ENCODE peak calls at places on chromosomes 12 and 14, in ten cellular contexts. One of them, this sample, is unnamed.

GRCh38 chr14:91415794-91416743 is 1.6 kb downstream of the CCDC88C start:
- DNase-seq in fibroblast of pulmonary artery: no peak
- DNase-seq in HepG2: no peak
- DNase-seq in choroid plexus epithelial cell: no peak
- DNase-seq in AG04450: no peak
- DNase-seq in suprapubic skin: no peak
- DNase-seq in psoas muscle: no peak
- DNase-seq in A549: no peak
- DNase-seq in neural progenitor cell: no peak
- DNase-seq in foreskin fibroblast: no peak
- DNase-seq in this sample: no peak

GRCh38 chr14:50025776-50026175 is 90.6 kb downstream of the VCPKMT start:
- DNase-seq in fibroblast of pulmonary artery: no peak
- DNase-seq in HepG2: no peak
- DNase-seq in choroid plexus epithelial cell: peak; percentile 66
- DNase-seq in AG04450: no peak
- DNase-seq in suprapubic skin: no peak
- DNase-seq in psoas muscle: no peak
- DNase-seq in A549: peak; percentile 45
- DNase-seq in neural progenitor cell: no peak
- DNase-seq in foreskin fibroblast: no peak
- DNase-seq in this sample: peak; percentile 48

GRCh38 chr12:41795910-41796309 is 348.8 kb downstream of the GXYLT1 start:
- DNase-seq in fibroblast of pulmonary artery: no peak
- DNase-seq in HepG2: no peak
- DNase-seq in choroid plexus epithelial cell: no peak
- DNase-seq in AG04450: no peak
- DNase-seq in suprapubic skin: no peak
- DNase-seq in psoas muscle: no peak
- DNase-seq in A549: peak; percentile 16
- DNase-seq in neural progenitor cell: peak; percentile 46
- DNase-seq in foreskin fibroblast: no peak
- DNase-seq in this sample: no peak

GRCh38 chr12:122336015-122336946 is 70.0 kb upstream of the VPS33A start:
- DNase-seq in fibroblast of pulmonary artery: peak; percentile 63
- DNase-seq in HepG2: peak; percentile 23
- DNase-seq in choroid plexus epithelial cell: peak; percentile 62
- DNase-seq in AG04450: no peak
- DNase-seq in suprapubic skin: no peak
- DNase-seq in psoas muscle: no peak
- DNase-seq in A549: peak; percentile 51
- DNase-seq in neural progenitor cell: peak; percentile 52
- DNase-seq in foreskin fibroblast: peak; percentile 12
- DNase-seq in this sample: peak; percentile 26

GRCh38 chr12:4900327-4900726 is 9.4 kb upstream of the KCNA1 start:
- DNase-seq in fibroblast of pulmonary artery: peak; percentile 45
- DNase-seq in HepG2: no peak
- DNase-seq in choroid plexus epithelial cell: peak; percentile 9
- DNase-seq in AG04450: no peak
- DNase-seq in suprapubic skin: no peak
- DNase-seq in psoas muscle: no peak
- DNase-seq in A549: peak; percentile 7
- DNase-seq in neural progenitor cell: no peak
- DNase-seq in foreskin fibroblast: no peak
- DNase-seq in this sample: no peak

GRCh38 chr12:116370004-116370404 is 92.5 kb upstream of the MED13L start:
- DNase-seq in fibroblast of pulmonary artery: peak; percentile 77
- DNase-seq in HepG2: no peak
- DNase-seq in choroid plexus epithelial cell: peak; percentile 86
- DNase-seq in AG04450: peak; percentile 44
- DNase-seq in suprapubic skin: no peak
- DNase-seq in psoas muscle: no peak
- DNase-seq in A549: peak; percentile 75
- DNase-seq in neural progenitor cell: no peak
- DNase-seq in foreskin fibroblast: peak; percentile 79
- DNase-seq in this sample: peak; percentile 62

GRCh38 chr12:65025070-65025469 is 96.0 kb downstream of the WIF1 start:
- DNase-seq in fibroblast of pulmonary artery: no peak
- DNase-seq in HepG2: no peak
- DNase-seq in choroid plexus epithelial cell: no peak
- DNase-seq in AG04450: no peak
- DNase-seq in suprapubic skin: no peak
- DNase-seq in psoas muscle: no peak
- DNase-seq in A549: no peak
- DNase-seq in neural progenitor cell: no peak
- DNase-seq in foreskin fibroblast: no peak
- DNase-seq in this sample: no peak

GRCh38 chr14:90381011-90381790 is 15.6 kb upstream of the CALM1 start:
- DNase-seq in fibroblast of pulmonary artery: peak; percentile 23
- DNase-seq in HepG2: peak; percentile 24
- DNase-seq in choroid plexus epithelial cell: peak; percentile 39
- DNase-seq in AG04450: no peak
- DNase-seq in suprapubic skin: no peak
- DNase-seq in psoas muscle: peak; percentile 44
- DNase-seq in A549: no peak
- DNase-seq in neural progenitor cell: peak; percentile 20
- DNase-seq in foreskin fibroblast: no peak
- DNase-seq in this sample: no peak

GRCh38 chr14:29037428-29037827 is 270.8 kb downstream of the FOXG1 start:
- DNase-seq in fibroblast of pulmonary artery: peak; percentile 18
- DNase-seq in HepG2: no peak
- DNase-seq in choroid plexus epithelial cell: peak; percentile 10
- DNase-seq in AG04450: peak; percentile 15
- DNase-seq in suprapubic skin: no peak
- DNase-seq in psoas muscle: no peak
- DNase-seq in A549: no peak
- DNase-seq in neural progenitor cell: no peak
- DNase-seq in foreskin fibroblast: peak; percentile 72
- DNase-seq in this sample: no peak

GRCh38 chr12:95513599-95513998 is 37.7 kb downstream of the USP44 start:
- DNase-seq in fibroblast of pulmonary artery: no peak
- DNase-seq in HepG2: no peak
- DNase-seq in choroid plexus epithelial cell: no peak
- DNase-seq in AG04450: no peak
- DNase-seq in suprapubic skin: no peak
- DNase-seq in psoas muscle: no peak
- DNase-seq in A549: no peak
- DNase-seq in neural progenitor cell: no peak
- DNase-seq in foreskin fibroblast: no peak
- DNase-seq in this sample: no peak

GRCh38 chr14:98347686-98348085 is 924.3 kb downstream of the BCL11B start:
- DNase-seq in fibroblast of pulmonary artery: no peak
- DNase-seq in HepG2: no peak
- DNase-seq in choroid plexus epithelial cell: no peak
- DNase-seq in AG04450: no peak
- DNase-seq in suprapubic skin: no peak
- DNase-seq in psoas muscle: no peak
- DNase-seq in A549: no peak
- DNase-seq in neural progenitor cell: no peak
- DNase-seq in foreskin fibroblast: no peak
- DNase-seq in this sample: no peak

GRCh38 chr12:43044241-43044640 is 454.7 kb upstream of the PRICKLE1 start:
- DNase-seq in fibroblast of pulmonary artery: no peak
- DNase-seq in HepG2: no peak
- DNase-seq in choroid plexus epithelial cell: peak; percentile 37
- DNase-seq in AG04450: no peak
- DNase-seq in suprapubic skin: no peak
- DNase-seq in psoas muscle: no peak
- DNase-seq in A549: no peak
- DNase-seq in neural progenitor cell: no peak
- DNase-seq in foreskin fibroblast: no peak
- DNase-seq in this sample: no peak

GRCh38 chr12:28550757-28551381 is 360.6 kb downstream of the CCDC91 start:
- DNase-seq in fibroblast of pulmonary artery: peak; percentile 65
- DNase-seq in HepG2: peak; percentile 16
- DNase-seq in choroid plexus epithelial cell: peak; percentile 72
- DNase-seq in AG04450: peak; percentile 30
- DNase-seq in suprapubic skin: no peak
- DNase-seq in psoas muscle: no peak
- DNase-seq in A549: peak; percentile 23
- DNase-seq in neural progenitor cell: no peak
- DNase-seq in foreskin fibroblast: peak; percentile 78
- DNase-seq in this sample: peak; percentile 83

DNA sequence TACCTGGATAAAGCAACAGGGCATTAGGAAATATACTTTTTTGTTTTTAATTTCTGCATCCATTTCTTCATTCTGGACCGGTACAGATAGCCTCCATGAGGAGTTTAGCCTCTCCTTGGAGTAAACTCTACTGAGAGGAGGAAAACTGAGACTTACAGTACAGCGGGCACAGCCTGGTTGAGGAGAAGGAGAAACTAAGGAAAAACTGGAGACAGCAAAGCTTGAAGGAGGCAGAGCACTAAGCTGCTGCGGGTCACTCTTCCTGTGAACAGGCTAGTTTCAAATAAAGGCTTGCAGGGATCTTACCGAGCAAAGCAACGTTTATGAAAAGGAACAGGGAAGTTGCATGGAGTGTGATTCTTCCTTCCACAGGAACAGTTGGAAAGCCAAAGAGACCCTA is 362 bp upstream of the SSTR1 start:
- DNase-seq in fibroblast of pulmonary artery: peak; percentile 10
- DNase-seq in HepG2: no peak
- DNase-seq in choroid plexus epithelial cell: no peak
- DNase-seq in AG04450: no peak
- DNase-seq in suprapubic skin: no peak
- DNase-seq in psoas muscle: no peak
- DNase-seq in A549: no peak
- DNase-seq in neural progenitor cell: peak; percentile 10
- DNase-seq in foreskin fibroblast: no peak
- DNase-seq in this sample: no peak
- H3K4me3 ChIP-seq in fibroblast of pulmonary artery: no peak overlapping the region
- H3K4me3 ChIP-seq in HepG2: no peak overlapping the region
- H3K4me3 ChIP-seq in choroid plexus epithelial cell: no peak overlapping the region
- H3K4me3 ChIP-seq in AG04450: no peak overlapping the region
- H3K4me3 ChIP-seq in suprapubic skin: peak overlapping the region; percentile 47
- H3K4me3 ChIP-seq in psoas muscle: peak overlapping the region; percentile 62
- H3K4me3 ChIP-seq in A549: no peak overlapping the region
- H3K4me3 ChIP-seq in neural progenitor cell: peak overlapping the region; percentile 51
- H3K4me3 ChIP-seq in foreskin fibroblast: peak overlapping the region; percentile 84
- H3K4me3 ChIP-seq in this sample: no peak overlapping the region

DNA sequence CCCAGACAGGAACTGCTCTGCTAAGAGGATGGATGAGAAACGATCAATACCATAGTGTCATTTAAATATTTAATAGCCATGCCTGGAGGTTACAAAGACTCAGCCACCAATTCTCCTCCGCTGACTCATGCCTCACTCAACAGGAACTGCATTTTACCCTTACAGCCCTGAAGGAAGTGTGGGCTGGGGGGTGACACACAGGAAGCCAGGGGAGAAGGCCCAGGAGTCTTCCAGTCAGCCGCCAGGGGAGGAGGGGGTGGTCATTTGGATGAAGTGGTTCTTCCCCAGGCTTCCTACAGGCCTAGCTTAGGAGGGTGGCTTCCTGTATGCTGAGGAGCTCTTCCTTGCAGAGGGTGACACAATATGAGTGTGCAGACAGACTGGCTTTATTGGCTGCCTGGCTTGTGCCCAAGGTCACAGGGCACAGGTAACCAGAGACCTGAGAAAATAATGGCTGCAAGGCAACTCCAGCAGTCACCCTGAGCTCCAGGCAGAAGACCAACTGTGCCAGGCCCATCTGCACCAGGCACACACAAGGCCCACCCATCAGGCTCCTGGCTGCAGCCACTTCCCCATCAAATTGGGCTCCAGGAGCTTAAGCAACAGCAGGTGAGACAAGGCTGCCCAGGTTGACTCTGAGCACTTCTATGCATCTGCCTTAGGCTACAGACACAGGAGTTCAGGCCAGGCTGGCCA is 30.6 kb upstream of the RPLP0 start:
- DNase-seq in fibroblast of pulmonary artery: peak; percentile 90
- DNase-seq in HepG2: peak; percentile 53
- DNase-seq in choroid plexus epithelial cell: peak; percentile 87
- DNase-seq in AG04450: peak; percentile 70
- DNase-seq in suprapubic skin: no peak
- DNase-seq in psoas muscle: peak; percentile 74
- DNase-seq in A549: peak; percentile 94
- DNase-seq in neural progenitor cell: no peak
- DNase-seq in foreskin fibroblast: peak; percentile 99
- DNase-seq in this sample: peak; percentile 94
- TF ChIP-seq CTCF in fibroblast of pulmonary artery: peak; percentile 14
- TF ChIP-seq CTCF in HepG2: no peak
- TF ChIP-seq CTCF in choroid plexus epithelial cell: peak; percentile 32
- TF ChIP-seq CTCF in AG04450: peak; percentile 40
- TF ChIP-seq CTCF in suprapubic skin: no peak
- TF ChIP-seq CTCF in psoas muscle: no peak
- TF ChIP-seq CTCF in A549: no peak
- TF ChIP-seq CTCF in neural progenitor cell: no peak
- TF ChIP-seq CTCF in foreskin fibroblast: no peak
- TF ChIP-seq CTCF in this sample: peak; percentile 24

GRCh38 chr14:82113007-82113406 is 579.4 kb upstream of the SEL1L start:
- DNase-seq in fibroblast of pulmonary artery: no peak
- DNase-seq in HepG2: no peak
- DNase-seq in choroid plexus epithelial cell: no peak
- DNase-seq in AG04450: no peak
- DNase-seq in suprapubic skin: no peak
- DNase-seq in psoas muscle: no peak
- DNase-seq in A549: no peak
- DNase-seq in neural progenitor cell: no peak
- DNase-seq in foreskin fibroblast: no peak
- DNase-seq in this sample: no peak

GRCh38 chr14:82113710-82114109 is 580.1 kb upstream of the SEL1L start:
- DNase-seq in fibroblast of pulmonary artery: no peak
- DNase-seq in HepG2: no peak
- DNase-seq in choroid plexus epithelial cell: no peak
- DNase-seq in AG04450: no peak
- DNase-seq in suprapubic skin: no peak
- DNase-seq in psoas muscle: no peak
- DNase-seq in A549: no peak
- DNase-seq in neural progenitor cell: no peak
- DNase-seq in foreskin fibroblast: no peak
- DNase-seq in this sample: no peak

GRCh38 chr14:82112210-82112839 is 578.7 kb upstream of the SEL1L start:
- DNase-seq in fibroblast of pulmonary artery: no peak
- DNase-seq in HepG2: no peak
- DNase-seq in choroid plexus epithelial cell: no peak
- DNase-seq in AG04450: no peak
- DNase-seq in suprapubic skin: no peak
- DNase-seq in psoas muscle: no peak
- DNase-seq in A549: no peak
- DNase-seq in neural progenitor cell: no peak
- DNase-seq in foreskin fibroblast: no peak
- DNase-seq in this sample: no peak
- H3K4me3 ChIP-seq in fibroblast of pulmonary artery: no peak overlapping the region
- H3K4me3 ChIP-seq in HepG2: no peak overlapping the region
- H3K4me3 ChIP-seq in choroid plexus epithelial cell: no peak overlapping the region
- H3K4me3 ChIP-seq in AG04450: no peak overlapping the region
- H3K4me3 ChIP-seq in suprapubic skin: no peak overlapping the region
- H3K4me3 ChIP-seq in psoas muscle: no peak overlapping the region
- H3K4me3 ChIP-seq in A549: no peak overlapping the region
- H3K4me3 ChIP-seq in neural progenitor cell: no peak overlapping the region
- H3K4me3 ChIP-seq in foreskin fibroblast: no peak overlapping the region
- H3K4me3 ChIP-seq in this sample: no peak overlapping the region

GRCh38 chr12:100075598-100075997 is 67.1 kb downstream of the BLTP3B start:
- DNase-seq in fibroblast of pulmonary artery: no peak
- DNase-seq in HepG2: no peak
- DNase-seq in choroid plexus epithelial cell: no peak
- DNase-seq in AG04450: no peak
- DNase-seq in suprapubic skin: no peak
- DNase-seq in psoas muscle: no peak
- DNase-seq in A549: no peak
- DNase-seq in neural progenitor cell: no peak
- DNase-seq in foreskin fibroblast: no peak
- DNase-seq in this sample: no peak

GRCh38 chr12:100068305-100068704 is 74.4 kb downstream of the BLTP3B start:
- DNase-seq in fibroblast of pulmonary artery: no peak
- DNase-seq in HepG2: no peak
- DNase-seq in choroid plexus epithelial cell: no peak
- DNase-seq in AG04450: no peak
- DNase-seq in suprapubic skin: no peak
- DNase-seq in psoas muscle: no peak
- DNase-seq in A549: no peak
- DNase-seq in neural progenitor cell: no peak
- DNase-seq in foreskin fibroblast: no peak
- DNase-seq in this sample: no peak

GRCh38 chr12:100069795-100070194 is 72.9 kb downstream of the BLTP3B start:
- DNase-seq in fibroblast of pulmonary artery: peak; percentile 34
- DNase-seq in HepG2: no peak
- DNase-seq in choroid plexus epithelial cell: no peak
- DNase-seq in AG04450: no peak
- DNase-seq in suprapubic skin: no peak
- DNase-seq in psoas muscle: no peak
- DNase-seq in A549: no peak
- DNase-seq in neural progenitor cell: no peak
- DNase-seq in foreskin fibroblast: no peak
- DNase-seq in this sample: no peak
- TF ChIP-seq CTCF in fibroblast of pulmonary artery: no peak
- TF ChIP-seq CTCF in HepG2: no peak
- TF ChIP-seq CTCF in choroid plexus epithelial cell: no peak
- TF ChIP-seq CTCF in AG04450: no peak
- TF ChIP-seq CTCF in suprapubic skin: no peak
- TF ChIP-seq CTCF in psoas muscle: no peak
- TF ChIP-seq CTCF in A549: no peak
- TF ChIP-seq CTCF in neural progenitor cell: no peak
- TF ChIP-seq CTCF in foreskin fibroblast: no peak
- TF ChIP-seq CTCF in this sample: no peak